ENCODE peak calls at places on chromosomes 6 and 20, in ten cellular contexts. Y, D, I, J, N, F, X, B, R and C are unnamed samples.

GRCh38 chr6:167825759-167826229 is 917 bp upstream of the AFDN start:
- DNase-seq in Y (peak), D (no peak), I (no peak), J (no peak), N (peak), F (no peak), X (no peak), B (peak), R (no peak), C (peak)

GRCh38 chr6:166587631-166588413 is 1.3 kb upstream of the RAMACL start:
- DNase-seq in Y (no peak), D (no peak), I (no peak), J (no peak), N (no peak), F (no peak), X (no peak), B (no peak), R (no peak), C (peak)

GRCh38 chr6:26532699-26533523 is 5.3 kb upstream of the HMGN4 start:
- DNase-seq in Y (peak), D (peak), I (peak), J (peak), N (peak), F (peak), X (peak), B (peak), R (peak), C (peak)

GRCh38 chr6:165649152-165649551 is 13.9 kb downstream of the PDE10A start:
- DNase-seq in Y (no peak), D (no peak), I (no peak), J (no peak), N (no peak), F (peak), X (no peak), B (no peak), R (no peak), C (no peak)

GRCh38 chr20:24185801-24186200 is 197.2 kb upstream of the GGTLC1 start:
- DNase-seq in Y (no peak), D (no peak), I (no peak), J (no peak), N (no peak), F (no peak), X (no peak), B (no peak), R (no peak), C (no peak)

GRCh38 chr6:150409576-150410066 is 40.8 kb downstream of the IYD start:
- DNase-seq in Y (no peak), D (no peak), I (no peak), J (no peak), N (no peak), F (no peak), X (no peak), B (peak), R (peak), C (no peak)

GRCh38 chr6:66772785-66773184 is 1065.8 kb upstream of the EYS start:
- DNase-seq in Y (no peak), D (no peak), I (no peak), J (no peak), N (no peak), F (no peak), X (no peak), B (peak), R (peak), C (no peak)

GRCh38 chr20:38049800-38050199 is 16.3 kb downstream of the RPRD1B start:
- DNase-seq in Y (no peak), D (no peak), I (no peak), J (no peak), N (no peak), F (no peak), X (no peak), B (peak), R (peak), C (no peak)

GRCh38 chr6:16108996-16109658 is 19.8 kb upstream of the MYLIP start:
- DNase-seq in Y (no peak), D (no peak), I (no peak), J (no peak), N (no peak), F (no peak), X (no peak), B (no peak), R (no peak), C (no peak)

GRCh38 chr20:51800132-51800721 is 2.1 kb downstream of the SALL4 start:
- DNase-seq in Y (no peak), D (peak), I (peak), J (peak), N (peak), F (no peak), X (no peak), B (peak), R (peak), C (peak)

GRCh38 chr6:63537126-63537958 is 34.9 kb upstream of the LOC128125822 start:
- DNase-seq in Y (no peak), D (no peak), I (no peak), J (no peak), N (no peak), F (no peak), X (no peak), B (no peak), R (no peak), C (no peak)